ENCODE peak calls at places on chromosome 14, in ten cellular contexts. B is IMR-90; N is upper lobe of right lung; S is suprapubic skin; G is HepG2; K is CD8-positive, alpha-beta T cell; M is endodermal cell; Q is lower lobe of right lung; R is testis; F is sigmoid colon. E is an unnamed sample. For H3K4me1, the result is how much of the 10 kb centered on the place peaks cover.

GRCh38 chr14:53149656-53150319 is 3.3 kb downstream of the DDHD1 start:
- DNase-seq in B (no peak), N (no peak), S (no peak), G (no peak), K (no peak), M (no peak), Q (no peak), R (no peak), F (no peak), E (no peak)

GRCh38 chr14:32417956-32418552 is 89.0 kb downstream of the AKAP6 start:
- DNase-seq in B (peak), N (no peak), S (no peak), G (no peak), K (no peak), M (no peak), Q (no peak), R (peak), F (no peak), E (peak)

GRCh38 chr14:75123991-75124390 is 2.9 kb downstream of the NEK9 start:
- DNase-seq in B (peak), N (no peak), S (no peak), G (no peak), K (no peak), M (no peak), Q (no peak), R (peak), F (no peak), E (peak)

GRCh38 chr14:88974991-88975835 is 150.8 kb downstream of the TTC8 start:
- DNase-seq in B (no peak), N (no peak), S (no peak), G (no peak), K (no peak), M (no peak), Q (no peak), R (peak), F (no peak), E (peak)

GRCh38 chr14:101028971-101029667 is 125.6 kb upstream of the RTL1 start:
- DNase-seq in B (no peak), N (peak), S (no peak), G (no peak), K (no peak), M (no peak), Q (no peak), R (no peak), F (peak), E (no peak)

GRCh38 chr14:99820702-99821331 is 27.6 kb downstream of the EML1 start:
- DNase-seq in B (no peak), N (no peak), S (no peak), G (no peak), K (no peak), M (no peak), Q (no peak), R (no peak), F (no peak), E (no peak)

GRCh38 chr14:90681889-90682429 is 134.3 kb downstream of the TTC7B start:
- DNase-seq in B (no peak), N (no peak), S (no peak), G (no peak), K (no peak), M (no peak), Q (no peak), R (no peak), F (no peak), E (no peak)

GRCh38 chr14:56172571-56172971 is 54.4 kb downstream of the PELI2 start:
- DNase-seq in B (peak), N (no peak), S (no peak), G (no peak), K (no peak), M (no peak), Q (no peak), R (no peak), F (no peak), E (no peak)

GRCh38 chr14:100654025-100654813 is 67.0 kb upstream of the BEGAIN start:
- DNase-seq in B (no peak), N (no peak), S (no peak), G (no peak), K (no peak), M (no peak), Q (no peak), R (no peak), F (no peak), E (no peak)

GRCh38 chr14:71471604-71472003 is 460.6 kb upstream of the RGS6 start:
- DNase-seq in B (no peak), N (no peak), S (no peak), G (no peak), K (no peak), M (no peak), Q (no peak), R (no peak), F (no peak), E (no peak)

GRCh38 chr14:24411468-24412454 is 13.0 kb downstream of the NYNRIN start:
- DNase-seq in B (peak), N (no peak), S (no peak), G (peak), K (no peak), M (peak), Q (no peak), R (peak), F (peak), E (no peak)

GRCh38 chr14:38128640-38129039 is 79.1 kb upstream of the SSTR1 start:
- DNase-seq in B (no peak), N (no peak), S (no peak), G (no peak), K (no peak), M (no peak), Q (no peak), R (no peak), F (no peak), E (no peak)

GRCh38 chr14:30108975-30109700 is 181.5 kb upstream of the PRKD1 start:
- DNase-seq in B (peak), N (no peak), S (no peak), G (no peak), K (no peak), M (no peak), Q (no peak), R (no peak), F (no peak), E (no peak)

GRCh38 chr14:91047174-91047753 is 13.2 kb downstream of the RPS6KA5 start:
- DNase-seq in B (no peak), N (no peak), S (no peak), G (no peak), K (no peak), M (no peak), Q (no peak), R (no peak), F (no peak), E (no peak)

GRCh38 chr14:22426711-22427110 is 162.3 kb downstream of the DAD1 start:
- DNase-seq in B (no peak), N (no peak), S (no peak), G (no peak), K (no peak), M (peak), Q (no peak), R (no peak), F (no peak), E (no peak)
- H3K4me1 ChIP-seq in B (under half), N (under half), S (under half), G (under half), K (under half), M (under half), Q (under half), R (under half), F (under half), E (under half)

GRCh38 chr14:50963919-50964318 is 19.6 kb upstream of the PYGL start:
- DNase-seq in B (no peak), N (no peak), S (no peak), G (no peak), K (no peak), M (no peak), Q (no peak), R (no peak), F (no peak), E (no peak)
- H3K27ac ChIP-seq in B (no peak), N (no peak), S (no peak), G (no peak), K (no peak), M (no peak), Q (no peak), R (no peak), F (peak), E (no peak)

GRCh38 chr14:106843951-106844483 is 1317.6 kb downstream of the TMEM121 start:
- DNase-seq in B (no peak), N (peak), S (no peak), G (no peak), K (no peak), M (no peak), Q (peak), R (peak), F (no peak), E (no peak)

GRCh38 chr14:106843376-106843775 is 1317.0 kb downstream of the TMEM121 start:
- DNase-seq in B (no peak), N (no peak), S (no peak), G (no peak), K (no peak), M (no peak), Q (no peak), R (no peak), F (no peak), E (no peak)

GRCh38 chr14:106841701-106842100 is 1315.3 kb downstream of the TMEM121 start:
- DNase-seq in B (no peak), N (no peak), S (no peak), G (no peak), K (no peak), M (no peak), Q (no peak), R (no peak), F (no peak), E (peak)

GRCh38 chr14:106844608-106845285 is 1318.4 kb downstream of the TMEM121 start:
- DNase-seq in B (no peak), N (peak), S (peak), G (peak), K (peak), M (no peak), Q (peak), R (peak), F (peak), E (peak)

GRCh38 chr14:106842687-106843086 is 1316.3 kb downstream of the TMEM121 start:
- DNase-seq in B (no peak), N (no peak), S (no peak), G (peak), K (no peak), M (no peak), Q (no peak), R (peak), F (no peak), E (no peak)
- TF ChIP-seq CTCF in B (no peak), N (peak), S (no peak), G (peak), K (no peak), M (peak), Q (peak), R (peak), F (no peak), E (no peak)

GRCh38 chr14:28240909-28241308 is 525.7 kb upstream of the FOXG1 start:
- DNase-seq in B (no peak), N (no peak), S (no peak), G (no peak), K (no peak), M (no peak), Q (no peak), R (no peak), F (no peak), E (no peak)
- H3K4me1 ChIP-seq in B (under half), N (under half), S (under half), G (under half), K (under half), M (under half), Q (under half), R (under half), F (under half), E (under half)

GRCh38 chr14:42437809-42438208 is 831.1 kb downstream of the LRFN5 start:
- DNase-seq in B (no peak), N (no peak), S (no peak), G (no peak), K (no peak), M (no peak), Q (no peak), R (no peak), F (no peak), E (no peak)
- H3K27ac ChIP-seq in B (no peak), N (no peak), S (no peak), G (no peak), K (no peak), M (no peak), Q (no peak), R (no peak), F (no peak), E (no peak)

E was measured in adrenal gland.